ENCODE peak calls at places on chromosome 17, in six cellular contexts. One of them, this sample, is unnamed.

GRCh38 chr17:52128721-52129120 is 29.8 kb downstream of the CA10 start:
- DNase-seq in upper lobe of right lung: no peak
- DNase-seq in RWPE2: no peak
- DNase-seq in coronary artery: no peak
- DNase-seq in psoas muscle: no peak
- DNase-seq in thoracic aorta: no peak
- DNase-seq in this sample: no peak

GRCh38 chr17:8152981-8153549 is 861 bp upstream of the PER1 start:
- DNase-seq in upper lobe of right lung: no peak
- DNase-seq in RWPE2: no peak
- DNase-seq in coronary artery: peak
- DNase-seq in psoas muscle: no peak
- DNase-seq in thoracic aorta: no peak
- DNase-seq in this sample: no peak

GRCh38 chr17:10063730-10064221 is 134.6 kb downstream of the GAS7 start:
- DNase-seq in upper lobe of right lung: no peak
- DNase-seq in RWPE2: no peak
- DNase-seq in coronary artery: no peak
- DNase-seq in psoas muscle: no peak
- DNase-seq in thoracic aorta: no peak
- DNase-seq in this sample: no peak

GRCh38 chr17:75684249-75684648 is 17.1 kb downstream of the SAP30BP start:
- DNase-seq in upper lobe of right lung: no peak
- DNase-seq in RWPE2: no peak
- DNase-seq in coronary artery: no peak
- DNase-seq in psoas muscle: no peak
- DNase-seq in thoracic aorta: no peak
- DNase-seq in this sample: no peak

GRCh38 chr17:38663125-38663751 is 11.5 kb downstream of the EPOP start:
- DNase-seq in upper lobe of right lung: peak
- DNase-seq in RWPE2: peak
- DNase-seq in coronary artery: no peak
- DNase-seq in psoas muscle: no peak
- DNase-seq in thoracic aorta: no peak
- DNase-seq in this sample: peak

GRCh38 chr17:51371732-51372151 is 111.4 kb downstream of the UTP18 start:
- DNase-seq in upper lobe of right lung: no peak
- DNase-seq in RWPE2: no peak
- DNase-seq in coronary artery: no peak
- DNase-seq in psoas muscle: no peak
- DNase-seq in thoracic aorta: no peak
- DNase-seq in this sample: peak

GRCh38 chr17:74532115-74532514 is 840 bp upstream of the CD300LB start:
- DNase-seq in upper lobe of right lung: no peak
- DNase-seq in RWPE2: peak
- DNase-seq in coronary artery: peak
- DNase-seq in psoas muscle: no peak
- DNase-seq in thoracic aorta: no peak
- DNase-seq in this sample: no peak

GRCh38 chr17:37447641-37448040 is 41.0 kb downstream of the TADA2A start:
- DNase-seq in upper lobe of right lung: no peak
- DNase-seq in RWPE2: no peak
- DNase-seq in coronary artery: no peak
- DNase-seq in psoas muscle: no peak
- DNase-seq in thoracic aorta: no peak
- DNase-seq in this sample: no peak

GRCh38 chr17:13647551-13647950 is 45.8 kb upstream of the HS3ST3A1 start:
- DNase-seq in upper lobe of right lung: no peak
- DNase-seq in RWPE2: no peak
- DNase-seq in coronary artery: no peak
- DNase-seq in psoas muscle: no peak
- DNase-seq in thoracic aorta: no peak
- DNase-seq in this sample: no peak

GRCh38 chr17:35242805-35243458 is at the start of gene SLFN5:
- DNase-seq in upper lobe of right lung: peak
- DNase-seq in RWPE2: peak
- DNase-seq in coronary artery: peak
- DNase-seq in psoas muscle: peak
- DNase-seq in thoracic aorta: peak
- DNase-seq in this sample: peak

GRCh38 chr17:77235370-77236080 is 94.8 kb downstream of the SEC14L1 start:
- DNase-seq in upper lobe of right lung: no peak
- DNase-seq in RWPE2: no peak
- DNase-seq in coronary artery: no peak
- DNase-seq in psoas muscle: peak
- DNase-seq in thoracic aorta: no peak
- DNase-seq in this sample: no peak

GRCh38 chr17:73972901-73973300 is 230.6 kb upstream of the RPL38 start:
- DNase-seq in upper lobe of right lung: peak
- DNase-seq in RWPE2: no peak
- DNase-seq in coronary artery: no peak
- DNase-seq in psoas muscle: no peak
- DNase-seq in thoracic aorta: no peak
- DNase-seq in this sample: no peak

GRCh38 chr17:29664743-29665479 is 42.2 kb upstream of the CORO6 start:
- DNase-seq in upper lobe of right lung: no peak
- DNase-seq in RWPE2: no peak
- DNase-seq in coronary artery: no peak
- DNase-seq in psoas muscle: no peak
- DNase-seq in thoracic aorta: no peak
- DNase-seq in this sample: no peak

GRCh38 chr17:36856921-36857381 is 80.3 kb upstream of the LHX1 start:
- DNase-seq in upper lobe of right lung: no peak
- DNase-seq in RWPE2: no peak
- DNase-seq in coronary artery: no peak
- DNase-seq in psoas muscle: no peak
- DNase-seq in thoracic aorta: no peak
- DNase-seq in this sample: no peak

GRCh38 chr17:17937450-17937849 is 34.8 kb downstream of the TOM1L2 start:
- DNase-seq in upper lobe of right lung: no peak
- DNase-seq in RWPE2: peak
- DNase-seq in coronary artery: no peak
- DNase-seq in psoas muscle: no peak
- DNase-seq in thoracic aorta: no peak
- DNase-seq in this sample: no peak

GRCh38 chr17:75610103-75610984 is 22.7 kb downstream of the MYO15B start:
- DNase-seq in upper lobe of right lung: no peak
- DNase-seq in RWPE2: no peak
- DNase-seq in coronary artery: no peak
- DNase-seq in psoas muscle: peak
- DNase-seq in thoracic aorta: no peak
- DNase-seq in this sample: no peak

GRCh38 chr17:37745801-37746426 is 1.1 kb upstream of the HNF1B start:
- DNase-seq in upper lobe of right lung: no peak
- DNase-seq in RWPE2: no peak
- DNase-seq in coronary artery: no peak
- DNase-seq in psoas muscle: no peak
- DNase-seq in thoracic aorta: no peak
- DNase-seq in this sample: no peak

GRCh38 chr17:79363552-79364275 is 247.1 kb downstream of the RBFOX3 start:
- DNase-seq in upper lobe of right lung: no peak
- DNase-seq in RWPE2: peak
- DNase-seq in coronary artery: no peak
- DNase-seq in psoas muscle: peak
- DNase-seq in thoracic aorta: no peak
- DNase-seq in this sample: no peak

GRCh38 chr17:802481-802880 is 20.3 kb downstream of the MRM3 start:
- DNase-seq in upper lobe of right lung: no peak
- DNase-seq in RWPE2: no peak
- DNase-seq in coronary artery: no peak
- DNase-seq in psoas muscle: peak
- DNase-seq in thoracic aorta: no peak
- DNase-seq in this sample: no peak

GRCh38 chr17:75872434-75873351 is 5.7 kb downstream of the TRIM47 start:
- DNase-seq in upper lobe of right lung: peak
- DNase-seq in RWPE2: peak
- DNase-seq in coronary artery: peak
- DNase-seq in psoas muscle: peak
- DNase-seq in thoracic aorta: no peak
- DNase-seq in this sample: no peak

GRCh38 chr17:44362964-44363612 is 565 bp downstream of the FAM171A2 start:
- DNase-seq in upper lobe of right lung: peak
- DNase-seq in RWPE2: no peak
- DNase-seq in coronary artery: no peak
- DNase-seq in psoas muscle: no peak
- DNase-seq in thoracic aorta: no peak
- DNase-seq in this sample: no peak

GRCh38 chr17:44749076-44750020 is 9.4 kb upstream of the ADAM11 start:
- DNase-seq in upper lobe of right lung: no peak
- DNase-seq in RWPE2: peak
- DNase-seq in coronary artery: no peak
- DNase-seq in psoas muscle: no peak
- DNase-seq in thoracic aorta: no peak
- DNase-seq in this sample: no peak

GRCh38 chr17:35907691-35908090 is 22.9 kb downstream of the RDM1 start:
- DNase-seq in upper lobe of right lung: no peak
- DNase-seq in RWPE2: no peak
- DNase-seq in coronary artery: no peak
- DNase-seq in psoas muscle: no peak
- DNase-seq in thoracic aorta: no peak
- DNase-seq in this sample: no peak

GRCh38 chr17:39887078-39887477 is 19.1 kb downstream of the ZPBP2 start:
- DNase-seq in upper lobe of right lung: no peak
- DNase-seq in RWPE2: no peak
- DNase-seq in coronary artery: no peak
- DNase-seq in psoas muscle: no peak
- DNase-seq in thoracic aorta: no peak
- DNase-seq in this sample: no peak

DNA sequence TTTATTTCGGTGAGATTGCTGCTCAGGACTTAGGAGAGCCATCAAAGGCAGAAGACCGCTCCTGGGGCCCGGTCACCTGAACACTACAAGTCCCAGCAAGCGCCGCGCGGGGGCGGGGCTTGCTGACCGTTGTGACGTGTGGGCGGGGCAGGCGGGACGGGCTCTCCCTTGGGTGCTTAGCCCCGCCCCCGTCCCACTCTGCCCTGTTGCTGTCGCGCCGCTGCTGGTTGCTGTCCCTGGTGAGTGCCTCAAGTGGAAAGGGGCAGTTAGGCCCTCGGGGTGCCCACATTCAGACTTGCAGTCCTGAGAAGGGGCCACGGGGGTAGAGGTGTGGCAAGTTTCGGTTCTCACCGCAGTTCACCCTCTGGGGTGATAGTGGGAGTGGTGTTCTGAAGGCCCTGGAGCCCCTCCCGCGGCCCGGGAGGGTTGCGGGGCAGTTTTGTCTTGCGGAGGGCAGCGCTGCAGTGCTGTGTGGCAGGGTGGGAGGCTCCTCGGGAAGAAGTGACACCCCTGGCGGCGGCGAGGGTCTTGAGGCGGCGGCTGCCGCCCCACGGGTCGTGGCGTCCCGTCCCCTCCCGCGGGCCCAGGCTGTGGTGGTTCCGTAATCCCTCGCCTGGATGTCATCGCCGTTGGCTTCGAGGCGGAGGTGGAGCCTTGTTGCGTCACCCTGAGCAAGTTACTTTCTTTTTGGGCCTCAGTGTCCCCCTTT is at the start of gene CALCOCO2:
- DNase-seq in upper lobe of right lung: peak
- DNase-seq in RWPE2: peak
- DNase-seq in coronary artery: peak
- DNase-seq in psoas muscle: peak
- DNase-seq in thoracic aorta: peak
- DNase-seq in this sample: no peak
- H3K27ac ChIP-seq in upper lobe of right lung: peak
- H3K27ac ChIP-seq in RWPE2: peak
- H3K27ac ChIP-seq in coronary artery: peak
- H3K27ac ChIP-seq in psoas muscle: peak
- H3K27ac ChIP-seq in thoracic aorta: peak
- H3K27ac ChIP-seq in this sample: no peak

DNA sequence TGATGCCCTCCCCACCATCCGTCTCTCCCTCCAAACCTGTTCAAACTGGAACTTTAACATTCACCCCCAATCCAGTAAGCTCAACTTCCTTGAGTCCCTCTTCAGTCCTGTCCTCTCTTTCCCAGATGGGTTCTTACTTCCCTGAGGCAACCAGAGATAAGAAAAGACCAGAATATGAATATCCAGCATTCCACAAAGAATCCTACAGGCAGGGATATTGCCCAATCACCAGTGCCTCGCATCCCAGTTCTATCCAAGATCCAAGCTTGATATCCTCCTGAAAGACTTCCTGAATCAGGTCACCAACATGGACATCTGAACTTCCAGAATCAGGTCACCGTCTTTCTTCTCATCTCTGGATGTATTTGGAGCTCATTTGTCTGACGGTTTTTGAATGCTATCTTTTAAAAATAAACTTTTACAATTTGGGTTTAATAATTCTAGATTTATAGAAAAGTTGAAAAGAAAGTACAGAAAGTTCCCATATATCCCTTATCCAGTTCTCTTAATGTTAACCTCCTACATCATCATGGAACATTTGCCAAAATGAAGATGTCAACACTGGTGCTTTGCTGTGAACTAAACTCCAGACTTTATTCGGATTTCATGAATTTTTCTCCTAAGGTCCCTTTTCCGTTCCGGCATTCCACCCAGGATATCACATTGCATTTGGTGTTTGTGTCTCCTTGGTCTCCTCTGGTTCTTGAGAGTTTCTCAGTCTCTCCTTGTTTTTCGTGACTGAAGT is 13.7 kb upstream of the COL1A1 start:
- DNase-seq in upper lobe of right lung: no peak
- DNase-seq in RWPE2: no peak
- DNase-seq in coronary artery: no peak
- DNase-seq in psoas muscle: no peak
- DNase-seq in thoracic aorta: no peak
- DNase-seq in this sample: no peak
- H3K27ac ChIP-seq in upper lobe of right lung: no peak
- H3K27ac ChIP-seq in RWPE2: no peak
- H3K27ac ChIP-seq in coronary artery: peak
- H3K27ac ChIP-seq in psoas muscle: no peak
- H3K27ac ChIP-seq in thoracic aorta: peak
- H3K27ac ChIP-seq in this sample: no peak

GRCh38 chr17:45873728-45874127 is 20.6 kb upstream of the MAPT start:
- DNase-seq in upper lobe of right lung: no peak
- DNase-seq in RWPE2: no peak
- DNase-seq in coronary artery: no peak
- DNase-seq in psoas muscle: no peak
- DNase-seq in thoracic aorta: no peak
- DNase-seq in this sample: no peak
- H3K27ac ChIP-seq in upper lobe of right lung: no peak
- H3K27ac ChIP-seq in RWPE2: no peak
- H3K27ac ChIP-seq in coronary artery: no peak
- H3K27ac ChIP-seq in psoas muscle: no peak
- H3K27ac ChIP-seq in thoracic aorta: no peak
- H3K27ac ChIP-seq in this sample: no peak

GRCh38 chr17:47953945-47954344 is 3.7 kb downstream of the PRR15L start:
- DNase-seq in upper lobe of right lung: no peak
- DNase-seq in RWPE2: no peak
- DNase-seq in coronary artery: no peak
- DNase-seq in psoas muscle: no peak
- DNase-seq in thoracic aorta: no peak
- DNase-seq in this sample: no peak

GRCh38 chr17:47949951-47950350 is 7.7 kb downstream of the PRR15L start:
- DNase-seq in upper lobe of right lung: no peak
- DNase-seq in RWPE2: no peak
- DNase-seq in coronary artery: no peak
- DNase-seq in psoas muscle: no peak
- DNase-seq in thoracic aorta: no peak
- DNase-seq in this sample: no peak

GRCh38 chr17:47950448-47950847 is 7.2 kb downstream of the PRR15L start:
- DNase-seq in upper lobe of right lung: no peak
- DNase-seq in RWPE2: no peak
- DNase-seq in coronary artery: no peak
- DNase-seq in psoas muscle: no peak
- DNase-seq in thoracic aorta: no peak
- DNase-seq in this sample: no peak

GRCh38 chr17:47949197-47949759 is 7.9 kb downstream of the PNPO start:
- DNase-seq in upper lobe of right lung: peak
- DNase-seq in RWPE2: peak
- DNase-seq in coronary artery: peak
- DNase-seq in psoas muscle: peak
- DNase-seq in thoracic aorta: peak
- DNase-seq in this sample: peak

GRCh38 chr17:47952181-47953021 is 5.3 kb downstream of the PRR15L start:
- DNase-seq in upper lobe of right lung: no peak
- DNase-seq in RWPE2: no peak
- DNase-seq in coronary artery: no peak
- DNase-seq in psoas muscle: no peak
- DNase-seq in thoracic aorta: no peak
- DNase-seq in this sample: no peak
- H3K27ac ChIP-seq in upper lobe of right lung: peak
- H3K27ac ChIP-seq in RWPE2: no peak
- H3K27ac ChIP-seq in coronary artery: no peak
- H3K27ac ChIP-seq in psoas muscle: no peak
- H3K27ac ChIP-seq in thoracic aorta: no peak
- H3K27ac ChIP-seq in this sample: no peak

This sample was measured in iPS DF 6.9.